ENCODE peak calls at places on chromosomes 16 and 17, in nine cellular contexts. One of them, this sample, is unnamed.

GRCh38 chr16:10078541-10078949 is 103.7 kb downstream of the GRIN2A start:
- DNase-seq in GM12865: no peak
- DNase-seq in A549: no peak
- DNase-seq in A673: no peak
- DNase-seq in dorsolateral prefrontal cortex: peak
- DNase-seq in OCI-LY7: no peak
- DNase-seq in mammary epithelial cell: no peak
- DNase-seq in body of pancreas: no peak
- DNase-seq in bronchial epithelial cell: no peak
- DNase-seq in this sample: peak

GRCh38 chr17:74831442-74832146 is 28.1 kb downstream of the GRIN2C start:
- DNase-seq in OCI-LY7: no peak
- DNase-seq in body of pancreas: no peak
- DNase-seq in GM12865: no peak
- DNase-seq in bronchial epithelial cell: no peak
- DNase-seq in A549: no peak
- DNase-seq in mammary epithelial cell: no peak
- DNase-seq in dorsolateral prefrontal cortex: no peak
- DNase-seq in A673: no peak
- DNase-seq in this sample: no peak

GRCh38 chr16:535446-536405 is 8.2 kb downstream of the CAPN15 start:
- DNase-seq in A549: peak
- DNase-seq in mammary epithelial cell: peak
- DNase-seq in dorsolateral prefrontal cortex: no peak
- DNase-seq in GM12865: no peak
- DNase-seq in A673: no peak
- DNase-seq in OCI-LY7: no peak
- DNase-seq in body of pancreas: no peak
- DNase-seq in bronchial epithelial cell: peak
- DNase-seq in this sample: no peak

GRCh38 chr17:6914711-6915110 is 81.1 kb upstream of the ALOX12 start:
- DNase-seq in dorsolateral prefrontal cortex: no peak
- DNase-seq in OCI-LY7: no peak
- DNase-seq in body of pancreas: no peak
- DNase-seq in mammary epithelial cell: no peak
- DNase-seq in A549: no peak
- DNase-seq in A673: peak
- DNase-seq in GM12865: no peak
- DNase-seq in bronchial epithelial cell: no peak
- DNase-seq in this sample: no peak

GRCh38 chr16:4200000-4200780 is 41.7 kb downstream of the SRL start:
- DNase-seq in body of pancreas: peak
- DNase-seq in bronchial epithelial cell: peak
- DNase-seq in mammary epithelial cell: peak
- DNase-seq in OCI-LY7: peak
- DNase-seq in dorsolateral prefrontal cortex: no peak
- DNase-seq in A673: peak
- DNase-seq in GM12865: peak
- DNase-seq in A549: peak
- DNase-seq in this sample: peak

GRCh38 chr17:79132271-79133064 is 57.8 kb downstream of the ENGASE start:
- DNase-seq in OCI-LY7: no peak
- DNase-seq in GM12865: no peak
- DNase-seq in dorsolateral prefrontal cortex: no peak
- DNase-seq in body of pancreas: no peak
- DNase-seq in bronchial epithelial cell: no peak
- DNase-seq in A549: no peak
- DNase-seq in A673: no peak
- DNase-seq in mammary epithelial cell: no peak
- DNase-seq in this sample: no peak

GRCh38 chr16:65845466-65846209 is 520.9 kb upstream of the CDH5 start:
- DNase-seq in mammary epithelial cell: peak
- DNase-seq in A673: peak
- DNase-seq in dorsolateral prefrontal cortex: no peak
- DNase-seq in bronchial epithelial cell: peak
- DNase-seq in body of pancreas: no peak
- DNase-seq in A549: no peak
- DNase-seq in OCI-LY7: no peak
- DNase-seq in GM12865: no peak
- DNase-seq in this sample: no peak

GRCh38 chr17:50928662-50929061 is 62.5 kb upstream of the TOB1 start:
- DNase-seq in body of pancreas: no peak
- DNase-seq in mammary epithelial cell: no peak
- DNase-seq in OCI-LY7: no peak
- DNase-seq in A549: no peak
- DNase-seq in GM12865: no peak
- DNase-seq in dorsolateral prefrontal cortex: no peak
- DNase-seq in bronchial epithelial cell: no peak
- DNase-seq in A673: no peak
- DNase-seq in this sample: no peak

GRCh38 chr17:68462381-68463210 is 5.3 kb upstream of the WIPI1 start:
- DNase-seq in A549: peak
- DNase-seq in body of pancreas: peak
- DNase-seq in mammary epithelial cell: peak
- DNase-seq in A673: peak
- DNase-seq in GM12865: peak
- DNase-seq in bronchial epithelial cell: peak
- DNase-seq in OCI-LY7: peak
- DNase-seq in dorsolateral prefrontal cortex: no peak
- DNase-seq in this sample: peak

GRCh38 chr17:74343526-74344284 is 17.7 kb downstream of the KIF19 start:
- DNase-seq in A549: no peak
- DNase-seq in body of pancreas: no peak
- DNase-seq in dorsolateral prefrontal cortex: no peak
- DNase-seq in A673: no peak
- DNase-seq in GM12865: no peak
- DNase-seq in bronchial epithelial cell: no peak
- DNase-seq in OCI-LY7: no peak
- DNase-seq in mammary epithelial cell: no peak
- DNase-seq in this sample: no peak

GRCh38 chr17:76997981-76998531 is 129.9 kb downstream of the MGAT5B start:
- DNase-seq in bronchial epithelial cell: no peak
- DNase-seq in GM12865: peak
- DNase-seq in body of pancreas: no peak
- DNase-seq in A549: no peak
- DNase-seq in mammary epithelial cell: no peak
- DNase-seq in dorsolateral prefrontal cortex: no peak
- DNase-seq in A673: no peak
- DNase-seq in OCI-LY7: peak
- DNase-seq in this sample: no peak

GRCh38 chr17:42365136-42365535 is 23.1 kb downstream of the STAT3 start:
- DNase-seq in OCI-LY7: no peak
- DNase-seq in GM12865: no peak
- DNase-seq in dorsolateral prefrontal cortex: no peak
- DNase-seq in mammary epithelial cell: peak
- DNase-seq in A673: no peak
- DNase-seq in A549: peak
- DNase-seq in bronchial epithelial cell: no peak
- DNase-seq in body of pancreas: no peak
- DNase-seq in this sample: no peak

GRCh38 chr16:247027-247426 is 12.4 kb downstream of the FAM234A start:
- DNase-seq in OCI-LY7: no peak
- DNase-seq in body of pancreas: no peak
- DNase-seq in dorsolateral prefrontal cortex: no peak
- DNase-seq in A673: no peak
- DNase-seq in mammary epithelial cell: no peak
- DNase-seq in GM12865: no peak
- DNase-seq in bronchial epithelial cell: no peak
- DNase-seq in A549: no peak
- DNase-seq in this sample: no peak

GRCh38 chr17:76532072-76532651 is 5.3 kb downstream of the CYGB start:
- DNase-seq in GM12865: no peak
- DNase-seq in dorsolateral prefrontal cortex: no peak
- DNase-seq in body of pancreas: no peak
- DNase-seq in mammary epithelial cell: peak
- DNase-seq in A673: no peak
- DNase-seq in bronchial epithelial cell: peak
- DNase-seq in OCI-LY7: no peak
- DNase-seq in A549: no peak
- DNase-seq in this sample: no peak

GRCh38 chr17:59107306-59107670 is 608 bp upstream of the TRIM37 start:
- DNase-seq in mammary epithelial cell: no peak
- DNase-seq in A673: no peak
- DNase-seq in GM12865: no peak
- DNase-seq in OCI-LY7: no peak
- DNase-seq in body of pancreas: no peak
- DNase-seq in A549: no peak
- DNase-seq in bronchial epithelial cell: no peak
- DNase-seq in dorsolateral prefrontal cortex: no peak
- DNase-seq in this sample: no peak

GRCh38 chr17:76672270-76672851 is 28.8 kb upstream of the ST6GALNAC1 start:
- DNase-seq in mammary epithelial cell: no peak
- DNase-seq in A549: no peak
- DNase-seq in GM12865: peak
- DNase-seq in body of pancreas: no peak
- DNase-seq in OCI-LY7: peak
- DNase-seq in bronchial epithelial cell: peak
- DNase-seq in A673: no peak
- DNase-seq in dorsolateral prefrontal cortex: no peak
- DNase-seq in this sample: no peak

GRCh38 chr17:20059728-20060188 is 50.6 kb downstream of the SPECC1 start:
- DNase-seq in A673: no peak
- DNase-seq in bronchial epithelial cell: peak
- DNase-seq in body of pancreas: no peak
- DNase-seq in dorsolateral prefrontal cortex: no peak
- DNase-seq in A549: peak
- DNase-seq in GM12865: peak
- DNase-seq in mammary epithelial cell: peak
- DNase-seq in OCI-LY7: no peak
- DNase-seq in this sample: no peak

GRCh38 chr17:4509402-4509801 is 10.7 kb downstream of the SPNS2 start:
- DNase-seq in OCI-LY7: peak
- DNase-seq in A673: no peak
- DNase-seq in A549: no peak
- DNase-seq in dorsolateral prefrontal cortex: no peak
- DNase-seq in bronchial epithelial cell: no peak
- DNase-seq in body of pancreas: peak
- DNase-seq in mammary epithelial cell: no peak
- DNase-seq in GM12865: peak
- DNase-seq in this sample: no peak

GRCh38 chr17:17940451-17940911 is 31.7 kb downstream of the TOM1L2 start:
- DNase-seq in A549: no peak
- DNase-seq in dorsolateral prefrontal cortex: no peak
- DNase-seq in body of pancreas: no peak
- DNase-seq in mammary epithelial cell: no peak
- DNase-seq in OCI-LY7: no peak
- DNase-seq in GM12865: no peak
- DNase-seq in A673: peak
- DNase-seq in bronchial epithelial cell: no peak
- DNase-seq in this sample: no peak

GRCh38 chr17:55672585-55673501 is 49.8 kb downstream of the TMEM100 start:
- DNase-seq in bronchial epithelial cell: peak
- DNase-seq in body of pancreas: no peak
- DNase-seq in A673: peak
- DNase-seq in mammary epithelial cell: no peak
- DNase-seq in GM12865: no peak
- DNase-seq in A549: no peak
- DNase-seq in dorsolateral prefrontal cortex: no peak
- DNase-seq in OCI-LY7: no peak
- DNase-seq in this sample: no peak

GRCh38 chr17:57739402-57740224 is 5.5 kb downstream of the CCDC182 start:
- DNase-seq in dorsolateral prefrontal cortex: no peak
- DNase-seq in A673: peak
- DNase-seq in A549: peak
- DNase-seq in body of pancreas: no peak
- DNase-seq in mammary epithelial cell: peak
- DNase-seq in GM12865: peak
- DNase-seq in OCI-LY7: peak
- DNase-seq in bronchial epithelial cell: peak
- DNase-seq in this sample: no peak

GRCh38 chr16:68403177-68403576 is 45.1 kb downstream of the SMPD3 start:
- DNase-seq in bronchial epithelial cell: no peak
- DNase-seq in mammary epithelial cell: no peak
- DNase-seq in dorsolateral prefrontal cortex: no peak
- DNase-seq in body of pancreas: no peak
- DNase-seq in GM12865: no peak
- DNase-seq in OCI-LY7: no peak
- DNase-seq in A673: no peak
- DNase-seq in A549: no peak
- DNase-seq in this sample: no peak

GRCh38 chr16:21194771-21195301 is 16.5 kb downstream of the ZP2 start:
- DNase-seq in dorsolateral prefrontal cortex: peak
- DNase-seq in mammary epithelial cell: peak
- DNase-seq in GM12865: peak
- DNase-seq in body of pancreas: no peak
- DNase-seq in OCI-LY7: no peak
- DNase-seq in A549: no peak
- DNase-seq in A673: no peak
- DNase-seq in bronchial epithelial cell: peak
- DNase-seq in this sample: no peak

GRCh38 chr16:84975522-84975921 is 35.8 kb downstream of the ZDHHC7 start:
- DNase-seq in OCI-LY7: no peak
- DNase-seq in mammary epithelial cell: no peak
- DNase-seq in A549: no peak
- DNase-seq in A673: no peak
- DNase-seq in GM12865: no peak
- DNase-seq in body of pancreas: no peak
- DNase-seq in dorsolateral prefrontal cortex: no peak
- DNase-seq in bronchial epithelial cell: no peak
- DNase-seq in this sample: no peak
- TF ChIP-seq CTCF in OCI-LY7: no peak
- TF ChIP-seq CTCF in mammary epithelial cell: no peak
- TF ChIP-seq CTCF in A549: no peak
- TF ChIP-seq CTCF in A673: no peak
- TF ChIP-seq CTCF in GM12865: no peak
- TF ChIP-seq CTCF in body of pancreas: no peak
- TF ChIP-seq CTCF in dorsolateral prefrontal cortex: no peak
- TF ChIP-seq CTCF in bronchial epithelial cell: no peak
- TF ChIP-seq CTCF in this sample: no peak

GRCh38 chr17:2282297-2282873 is 21.2 kb downstream of the SMG6 start:
- DNase-seq in mammary epithelial cell: peak
- DNase-seq in A673: peak
- DNase-seq in body of pancreas: no peak
- DNase-seq in bronchial epithelial cell: peak
- DNase-seq in GM12865: peak
- DNase-seq in dorsolateral prefrontal cortex: no peak
- DNase-seq in OCI-LY7: peak
- DNase-seq in A549: peak
- DNase-seq in this sample: no peak
- TF ChIP-seq CTCF in mammary epithelial cell: peak
- TF ChIP-seq CTCF in A673: peak
- TF ChIP-seq CTCF in body of pancreas: peak
- TF ChIP-seq CTCF in bronchial epithelial cell: peak
- TF ChIP-seq CTCF in GM12865: peak
- TF ChIP-seq CTCF in dorsolateral prefrontal cortex: peak
- TF ChIP-seq CTCF in OCI-LY7: peak
- TF ChIP-seq CTCF in A549: peak
- TF ChIP-seq CTCF in this sample: peak

GRCh38 chr17:48642059-48642842 is 16.1 kb upstream of the HOXB9 start:
- DNase-seq in body of pancreas: no peak
- DNase-seq in dorsolateral prefrontal cortex: no peak
- DNase-seq in OCI-LY7: no peak
- DNase-seq in mammary epithelial cell: no peak
- DNase-seq in A549: peak
- DNase-seq in bronchial epithelial cell: no peak
- DNase-seq in A673: no peak
- DNase-seq in GM12865: no peak
- DNase-seq in this sample: no peak
- TF ChIP-seq CTCF in body of pancreas: no peak
- TF ChIP-seq CTCF in dorsolateral prefrontal cortex: no peak
- TF ChIP-seq CTCF in OCI-LY7: no peak
- TF ChIP-seq CTCF in mammary epithelial cell: no peak
- TF ChIP-seq CTCF in A549: peak
- TF ChIP-seq CTCF in bronchial epithelial cell: no peak
- TF ChIP-seq CTCF in A673: no peak
- TF ChIP-seq CTCF in GM12865: no peak
- TF ChIP-seq CTCF in this sample: peak

GRCh38 chr16:47204736-47205499 is 61.2 kb upstream of the NETO2 start:
- DNase-seq in dorsolateral prefrontal cortex: no peak
- DNase-seq in mammary epithelial cell: no peak
- DNase-seq in A549: peak
- DNase-seq in bronchial epithelial cell: no peak
- DNase-seq in OCI-LY7: no peak
- DNase-seq in body of pancreas: no peak
- DNase-seq in GM12865: no peak
- DNase-seq in A673: peak
- DNase-seq in this sample: no peak
- TF ChIP-seq CTCF in dorsolateral prefrontal cortex: peak
- TF ChIP-seq CTCF in mammary epithelial cell: no peak
- TF ChIP-seq CTCF in A549: no peak
- TF ChIP-seq CTCF in bronchial epithelial cell: no peak
- TF ChIP-seq CTCF in OCI-LY7: peak
- TF ChIP-seq CTCF in body of pancreas: no peak
- TF ChIP-seq CTCF in GM12865: peak
- TF ChIP-seq CTCF in A673: peak
- TF ChIP-seq CTCF in this sample: no peak

This sample was measured in neural crest cell.